ENCODE peak calls at places on chromosomes 13 and 19, in seven cellular contexts. R is left ventricle myocardium inferior, G is lower lobe of right lung, V is transverse colon, M is heart right ventricle, B is fibroblast of lung, S is pancreas. E is an unnamed sample. For H3K9me3, the result is how much of the 10 kb centered on the place peaks cover.

GRCh38 chr19:42531313-42531712 is 3.0 kb upstream of the CEACAM1 start:
- DNase-seq in S (no peak), V (no peak), G (no peak), R (no peak), B (no peak), M (no peak), E (no peak)

GRCh38 chr13:73967397-73968165 is 166.6 kb downstream of the KLF12 start:
- DNase-seq in M (no peak), V (no peak), S (no peak), R (no peak), B (no peak), G (no peak), E (no peak)

GRCh38 chr13:49499889-49500660 is 4.3 kb downstream of the PHF11 start:
- DNase-seq in G (no peak), S (no peak), B (peak), M (no peak), V (no peak), R (no peak), E (no peak)

GRCh38 chr13:37788346-37788745 is 81.2 kb downstream of the TRPC4 start:
- DNase-seq in S (no peak), V (no peak), M (no peak), G (no peak), R (no peak), B (no peak), E (no peak)

GRCh38 chr19:19538767-19539166 is 702 bp downstream of the CILP2 start:
- DNase-seq in S (peak), V (no peak), B (no peak), G (no peak), R (no peak), M (no peak), E (no peak)

GRCh38 chr13:34883381-34883780 is 58.7 kb upstream of the NBEA start:
- DNase-seq in R (no peak), S (no peak), M (no peak), B (no peak), V (no peak), G (no peak), E (peak)

GRCh38 chr13:109816979-109817275 is 30.5 kb upstream of the IRS2 start:
- DNase-seq in B (peak), S (no peak), M (no peak), V (no peak), R (no peak), G (no peak), E (no peak)

GRCh38 chr13:52454459-52454824 is 836 bp upstream of the CKAP2 start:
- DNase-seq in S (no peak), V (peak), B (peak), M (no peak), R (no peak), G (no peak), E (no peak)

GRCh38 chr19:14434543-14435319 is 1.6 kb downstream of the PKN1 start:
- DNase-seq in G (peak), R (peak), B (peak), V (peak), M (peak), S (peak), E (peak)

GRCh38 chr19:31220540-31220939 is 128.7 kb downstream of the TSHZ3 start:
- DNase-seq in M (no peak), S (no peak), V (no peak), R (no peak), B (no peak), G (no peak), E (no peak)

GRCh38 chr19:2900296-2901252 is at the start of gene ZNF57:
- DNase-seq in V (peak), G (peak), M (peak), S (peak), R (peak), B (peak), E (peak)

GRCh38 chr13:24625324-24625723 is 54.9 kb upstream of the ATP12A start:
- DNase-seq in G (no peak), R (no peak), B (no peak), V (no peak), M (no peak), S (no peak), E (no peak)

GRCh38 chr19:56993851-56994250 is 125.9 kb upstream of the USP29 start:
- DNase-seq in R (no peak), B (no peak), V (no peak), M (no peak), G (no peak), S (no peak), E (no peak)

GRCh38 chr19:56995298-56995697 is 124.5 kb upstream of the USP29 start:
- DNase-seq in R (no peak), B (no peak), G (no peak), M (no peak), S (no peak), V (no peak), E (no peak)

GRCh38 chr19:56994251-56995017 is 125.4 kb upstream of the USP29 start:
- DNase-seq in V (no peak), S (no peak), R (no peak), B (no peak), G (no peak), M (no peak), E (no peak)
- H3K9me3 ChIP-seq in V (under half), S (under half), R (under half), B (under half), G (under half), M (under half), E (under half)

GRCh38 chr19:39160889-39161672 is 35.5 kb downstream of the PAK4 start:
- DNase-seq in V (no peak), S (peak), R (no peak), B (peak), M (no peak), G (no peak), E (no peak)
- H3K27ac ChIP-seq in V (peak), S (no peak), R (no peak), B (peak), M (no peak), G (peak), E (no peak)

GRCh38 chr13:103291226-103291625 is 225.0 kb upstream of the SLC10A2 start:
- DNase-seq in R (no peak), M (no peak), V (no peak), B (no peak), G (no peak), S (no peak), E (no peak)

GRCh38 chr13:103299079-103299478 is 232.9 kb upstream of the SLC10A2 start:
- DNase-seq in M (no peak), G (no peak), V (peak), R (no peak), B (no peak), S (no peak), E (no peak)

GRCh38 chr13:103291693-103292572 is 225.7 kb upstream of the SLC10A2 start:
- DNase-seq in S (no peak), R (no peak), M (no peak), V (no peak), G (no peak), B (no peak), E (no peak)

GRCh38 chr13:103297083-103297482 is 230.9 kb upstream of the SLC10A2 start:
- DNase-seq in V (no peak), S (no peak), B (no peak), G (no peak), R (no peak), M (no peak), E (no peak)
- H3K4me3 ChIP-seq in V (no peak), S (no peak), B (no peak), G (no peak), R (no peak), M (no peak), E (no peak)

DNA sequence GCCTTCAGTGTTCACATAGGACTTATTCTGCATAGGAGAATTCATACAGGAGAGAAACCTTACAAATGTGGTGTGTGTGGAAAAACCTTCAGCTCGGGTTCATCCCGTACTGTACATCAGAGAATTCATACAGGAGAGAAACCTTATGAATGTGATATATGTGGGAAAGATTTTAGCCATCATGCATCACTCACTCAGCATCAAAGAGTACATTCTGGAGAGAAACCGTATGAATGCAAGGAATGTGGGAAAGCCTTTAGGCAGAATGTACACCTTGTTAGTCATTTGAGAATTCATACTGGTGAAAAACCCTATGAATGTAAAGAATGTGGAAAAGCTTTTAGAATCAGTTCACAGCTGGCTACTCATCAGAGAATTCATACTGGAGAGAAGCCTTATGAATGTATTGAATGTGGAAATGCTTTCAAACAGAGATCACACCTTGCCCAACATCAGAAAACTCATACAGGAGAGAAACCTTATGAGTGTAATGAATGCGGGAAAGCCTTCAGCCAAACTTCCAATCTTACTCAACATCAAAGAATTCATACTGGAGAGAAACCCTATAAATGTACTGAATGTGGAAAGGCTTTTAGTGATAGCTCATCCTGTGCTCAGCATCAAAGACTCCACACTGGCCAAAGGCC is 13.4 kb upstream of the ZFP28 start:
- DNase-seq in V (no peak), S (no peak), M (no peak), G (no peak), B (no peak), R (no peak), E (no peak)
- H3K9me3 ChIP-seq in V (half or more), S (under half), M (under half), G (half or more), B (under half), R (half or more), E (under half)

DNA sequence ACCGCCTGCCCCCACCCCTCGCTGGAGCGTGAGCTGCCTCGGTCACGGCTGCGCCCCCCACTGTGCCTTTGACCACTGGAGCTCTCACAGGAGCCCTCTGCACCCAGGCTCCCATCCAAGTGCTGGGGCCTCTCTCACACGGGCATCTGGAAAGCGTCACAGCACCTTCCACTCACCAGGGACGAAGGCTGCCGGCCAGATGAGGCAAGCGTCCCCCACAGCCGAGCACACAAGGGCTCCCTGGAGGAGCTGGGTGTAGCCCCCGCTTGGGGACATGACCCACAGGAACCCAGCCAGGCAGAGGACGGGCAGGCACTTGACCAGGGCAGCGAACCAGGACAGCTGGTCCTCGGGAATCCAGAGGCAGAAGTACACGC is 560 bp downstream of the TMEM86B start:
- DNase-seq in G (no peak), M (peak), S (peak), V (no peak), R (peak), B (no peak), E (no peak)
- H3K27ac ChIP-seq in G (no peak), M (peak), S (no peak), V (no peak), R (peak), B (no peak), E (no peak)

GRCh38 chr13:42746846-42747245 is 34.5 kb upstream of the FAM216B start:
- DNase-seq in R (no peak), B (no peak), M (no peak), G (no peak), S (no peak), V (no peak), E (no peak)
- H3K4me3 ChIP-seq in R (no peak), B (no peak), M (no peak), G (no peak), S (no peak), V (no peak), E (no peak)

GRCh38 chr19:21934131-21934530 is 76.6 kb downstream of the ZNF208 start:
- DNase-seq in S (no peak), R (no peak), G (no peak), V (no peak), M (no peak), B (no peak), E (no peak)
- H3K9me3 ChIP-seq in S (under half), R (half or more), G (under half), V (under half), M (under half), B (under half), E (under half)

DNA sequence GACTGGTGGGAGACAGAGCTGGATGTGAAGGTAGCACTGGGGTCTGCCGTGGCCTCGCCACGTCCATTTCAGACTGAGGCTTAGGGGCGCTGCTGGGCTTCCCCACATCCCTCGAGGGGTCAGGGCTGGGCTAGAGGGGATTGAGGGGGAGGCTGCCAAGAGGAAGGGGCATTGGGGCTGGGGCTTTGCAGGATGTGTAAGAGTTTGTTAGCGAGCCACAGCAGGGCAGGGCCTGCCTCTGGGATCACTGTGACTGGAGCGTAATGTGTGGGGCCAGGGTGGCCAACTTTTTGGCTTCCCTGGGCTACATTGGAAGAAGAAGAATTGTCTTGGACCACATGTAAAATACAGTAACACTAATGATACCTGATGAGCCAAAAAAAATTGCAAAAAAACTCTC is 14.1 kb downstream of the ARID3A start:
- DNase-seq in B (no peak), G (no peak), M (no peak), R (no peak), V (no peak), S (no peak), E (no peak)
- H3K27ac ChIP-seq in B (peak), G (peak), M (no peak), R (peak), V (peak), S (peak), E (no peak)

GRCh38 chr19:790971-791604 is 6.2 kb upstream of the PTBP1 start:
- DNase-seq in V (no peak), B (no peak), S (no peak), R (no peak), M (no peak), G (no peak), E (no peak)

GRCh38 chr19:788821-789472 is 8.3 kb upstream of the PTBP1 start:
- DNase-seq in S (no peak), G (no peak), R (no peak), V (no peak), M (no peak), B (peak), E (no peak)

GRCh38 chr19:791605-792360 is 5.5 kb upstream of the PTBP1 start:
- DNase-seq in M (no peak), G (peak), B (no peak), V (no peak), R (no peak), S (peak), E (peak)

GRCh38 chr19:787551-787950 is 9.7 kb upstream of the PTBP1 start:
- DNase-seq in R (no peak), B (no peak), S (no peak), M (no peak), V (no peak), G (no peak), E (no peak)

DNA sequence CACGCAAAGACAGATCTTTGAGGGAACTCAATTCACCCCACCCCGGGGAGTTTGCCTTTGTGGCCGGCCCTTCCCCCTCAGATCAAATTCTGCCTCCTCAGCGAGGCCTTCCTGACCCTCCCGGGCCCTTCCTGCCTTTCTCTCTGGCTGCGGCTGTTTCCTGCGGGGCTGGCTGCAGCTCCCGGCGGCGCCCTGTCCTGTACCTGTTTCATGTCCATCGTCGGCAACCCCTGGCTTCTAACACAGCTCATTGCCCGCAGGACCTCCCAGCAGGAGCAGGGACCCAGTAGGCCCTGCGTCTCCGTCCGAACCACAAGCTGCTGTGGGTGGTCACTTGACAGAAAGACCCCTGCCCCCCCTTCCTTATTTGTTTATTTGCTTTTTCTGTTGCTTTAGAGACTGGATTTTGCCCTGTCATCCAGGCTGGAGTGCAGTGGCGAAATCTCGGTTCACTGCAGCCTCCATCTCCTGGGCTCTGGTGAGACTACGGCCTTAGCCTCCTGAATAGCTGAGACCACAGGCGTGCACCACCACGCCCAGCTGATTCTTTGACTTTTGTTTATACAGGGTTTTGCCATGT is 7.7 kb upstream of the PTBP1 start:
- DNase-seq in V (no peak), G (no peak), R (no peak), B (no peak), M (peak), S (no peak), E (peak)
- H3K4me3 ChIP-seq in V (no peak), G (peak), R (peak), B (no peak), M (no peak), S (no peak), E (no peak)

DNA sequence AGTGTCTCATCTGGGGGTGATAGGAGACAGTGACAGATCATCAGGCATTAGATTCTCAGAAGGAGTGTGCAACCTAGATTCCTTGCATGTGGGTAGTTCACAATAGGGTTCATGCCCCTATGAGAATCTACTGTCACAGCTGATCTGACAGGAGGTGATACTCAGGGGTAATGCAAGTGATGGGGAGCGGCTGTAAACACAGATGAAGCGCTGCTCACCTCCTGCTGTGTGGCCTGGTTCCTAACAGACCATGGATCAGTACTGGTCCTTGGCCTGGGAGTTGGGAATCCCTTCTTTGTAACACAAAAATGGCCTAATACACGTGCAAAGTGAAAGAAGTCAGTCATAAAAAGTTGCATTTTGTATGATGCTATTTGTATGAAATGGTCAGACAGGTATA is 107.6 kb upstream of the TUBA3C start:
- DNase-seq in S (no peak), V (no peak), M (no peak), B (no peak), G (no peak), R (no peak), E (no peak)
- H3K9me3 ChIP-seq in S (under half), V (under half), M (under half), B (under half), G (under half), R (under half), E (under half)